ENCODE peak calls at places on chromosomes 1 and 21, in eight cellular contexts. Z is RWPE1, S is germinal center, M is HCT116, Q is astrocyte of the hippocampus, B is HFF-Myc, O is HTR-8/SVneo, Y is B cell. C is an unnamed sample.
A peak's percentile ranks its signal among the peaks of the same experiment; 100 is the strongest.

GRCh38 chr1:51690285-51690961 is 73.5 kb downstream of the OSBPL9 start:
- DNase-seq in O (peak; percentile 9), S (no peak), B (peak; percentile 39), Y (no peak), Z (peak; percentile 27), Q (peak; percentile 49), M (no peak), C (no peak)

GRCh38 chr1:113874017-113874879 is 2.7 kb upstream of the PTPN22 start:
- DNase-seq in O (no peak), M (peak; percentile 41), S (no peak), Y (no peak), B (no peak), Z (peak; percentile 8), Q (no peak), C (peak; percentile 35)

GRCh38 chr21:42089093-42089631 is 18.0 kb downstream of the UMODL1 start:
- DNase-seq in O (no peak), S (no peak), Z (no peak), B (no peak), M (no peak), Y (no peak), Q (no peak), C (peak; percentile 24)

GRCh38 chr1:172630060-172630818 is 28.7 kb upstream of the FASLG start:
- DNase-seq in S (no peak), Y (no peak), O (no peak), B (no peak), Q (no peak), M (no peak), Z (no peak), C (no peak)

GRCh38 chr1:192477630-192478029 is 97.9 kb upstream of the RGS1 start:
- DNase-seq in B (no peak), O (peak; percentile 37), M (no peak), Q (peak; percentile 57), Z (peak; percentile 48), Y (peak; percentile 49), S (peak; percentile 41), C (peak; percentile 47)

GRCh38 chr1:10629816-10630571 is 155.2 kb downstream of the PEX14 start:
- DNase-seq in Y (no peak), M (no peak), Z (no peak), Q (no peak), S (no peak), B (no peak), O (no peak), C (no peak)

GRCh38 chr1:36203554-36204346 is 20.5 kb upstream of the THRAP3 start:
- DNase-seq in M (no peak), S (no peak), Z (no peak), Y (no peak), O (peak; percentile 33), B (no peak), Q (peak; percentile 85), C (no peak)

GRCh38 chr1:63936276-63936675 is 162.5 kb downstream of the ROR1 start:
- DNase-seq in Y (no peak), Q (peak; percentile 56), O (no peak), S (no peak), B (no peak), Z (no peak), M (no peak), C (no peak)

GRCh38 chr1:230105754-230106625 is 39.0 kb downstream of the GALNT2 start:
- DNase-seq in B (no peak), O (peak; percentile 59), M (peak; percentile 36), Y (no peak), S (no peak), Z (peak; percentile 75), Q (peak; percentile 62), C (no peak)

GRCh38 chr1:37890378-37891014 is 31.1 kb upstream of the MTF1 start:
- DNase-seq in B (peak; percentile 16), O (peak; percentile 36), Y (peak; percentile 57), S (peak; percentile 52), Z (peak; percentile 38), Q (peak; percentile 58), M (peak; percentile 23), C (peak; percentile 39)

GRCh38 chr1:106791041-106791440 is 265.4 kb upstream of the PRMT6 start:
- DNase-seq in Z (no peak), Y (no peak), O (no peak), Q (no peak), M (no peak), B (no peak), S (no peak), C (no peak)

GRCh38 chr1:43565600-43566360 is 35.1 kb downstream of the PTPRF start:
- DNase-seq in Q (peak; percentile 81), Z (no peak), Y (peak; percentile 21), O (no peak), M (no peak), S (no peak), B (no peak), C (peak; percentile 31)

GRCh38 chr1:1312450-1313314 is 4.3 kb downstream of the PUSL1 start:
- DNase-seq in B (no peak), Z (no peak), Y (no peak), O (no peak), Q (no peak), S (no peak), M (no peak), C (no peak)

GRCh38 chr1:194067772-194068171 is 881.4 kb upstream of the B3GALT2 start:
- DNase-seq in Q (peak; percentile 39), Z (no peak), M (no peak), B (no peak), O (no peak), S (no peak), Y (no peak), C (no peak)

GRCh38 chr21:25583370-25584133 is 23.7 kb downstream of the MRPL39 start:
- DNase-seq in Z (no peak), B (no peak), M (no peak), O (no peak), Q (no peak), S (no peak), Y (no peak), C (no peak)

GRCh38 chr1:108719654-108720435 is 7.1 kb downstream of the FNDC7 start:
- DNase-seq in Y (no peak), M (peak; percentile 65), S (no peak), Q (peak; percentile 78), Z (peak; percentile 88), B (peak; percentile 50), O (peak; percentile 45), C (no peak)

GRCh38 chr21:17454315-17455027 is 58.4 kb upstream of the CXADR start:
- DNase-seq in M (peak; percentile 89), Z (peak; percentile 49), O (peak; percentile 54), Q (peak; percentile 73), B (peak; percentile 89), S (no peak), Y (no peak), C (peak; percentile 39)

GRCh38 chr1:6688001-6688400 is 13.6 kb downstream of the DNAJC11 start:
- DNase-seq in M (no peak), Y (no peak), Z (no peak), O (no peak), B (no peak), S (no peak), Q (no peak), C (no peak)

GRCh38 chr1:91567583-91567982 is 66.9 kb downstream of the CDC7 start:
- DNase-seq in M (no peak), B (no peak), O (no peak), Z (no peak), Q (no peak), S (no peak), Y (no peak), C (no peak)

GRCh38 chr21:27536319-27536718 is 569.4 kb upstream of the ADAMTS5 start:
- DNase-seq in S (no peak), Z (no peak), Y (no peak), O (no peak), Q (no peak), B (no peak), M (no peak), C (no peak)

GRCh38 chr1:67632356-67632755 is 52.6 kb upstream of the GADD45A start:
- DNase-seq in Y (no peak), Q (no peak), Z (no peak), B (no peak), S (no peak), M (no peak), O (no peak), C (no peak)

GRCh38 chr1:185440877-185441276 is 123.8 kb upstream of the IVNS1ABP start:
- DNase-seq in Q (peak; percentile 63), O (peak; percentile 35), Z (no peak), S (no peak), M (no peak), B (no peak), Y (no peak), C (no peak)

GRCh38 chr1:177586429-177586828 is 383.4 kb downstream of the SEC16B start:
- DNase-seq in B (no peak), Y (no peak), Z (peak; percentile 72), Q (peak; percentile 82), M (no peak), O (no peak), S (no peak), C (no peak)

GRCh38 chr1:178407662-178408061 is 89.1 kb downstream of the CLEC20A start:
- DNase-seq in M (no peak), B (no peak), S (no peak), O (no peak), Q (no peak), Y (peak; percentile 3), Z (no peak), C (no peak)

GRCh38 chr21:28485301-28486022 is 507.2 kb downstream of the LTN1 start:
- DNase-seq in Q (peak; percentile 8), B (no peak), Y (no peak), S (no peak), M (no peak), Z (peak; percentile 4), O (no peak), C (no peak)